ENCODE peak calls at places on chromosome 14, in five cellular contexts. C is GM12892, O is K562, Q is HepG2, H is H1. E is an unnamed sample.

GRCh38 chr14:99342906-99343305 is 70.9 kb upstream of the BCL11B start:
- DNase-seq in C (no peak), O (no peak), Q (no peak), H (no peak), E (no peak)

GRCh38 chr14:24013654-24014514 is 25.2 kb downstream of the DHRS4L2 start:
- DNase-seq in C (no peak), O (peak), Q (peak), H (no peak), E (peak)

GRCh38 chr14:77561881-77562280 is 54.6 kb downstream of the SPTLC2 start:
- DNase-seq in C (no peak), O (no peak), Q (no peak), H (no peak), E (no peak)

GRCh38 chr14:25003537-25003936 is 46.4 kb downstream of the STXBP6 start:
- DNase-seq in C (no peak), O (no peak), Q (no peak), H (no peak), E (no peak)

GRCh38 chr14:79992799-79993198 is 218.5 kb downstream of the DIO2 start:
- DNase-seq in C (no peak), O (no peak), Q (no peak), H (no peak), E (no peak)

GRCh38 chr14:93295541-93296220 is 37.2 kb downstream of the BTBD7 start:
- DNase-seq in C (no peak), O (no peak), Q (no peak), H (no peak), E (no peak)

GRCh38 chr14:106185837-106186233 is 659.5 kb downstream of the TMEM121 start:
- DNase-seq in C (no peak), O (no peak), Q (no peak), H (no peak), E (no peak)

GRCh38 chr14:89965839-89966238 is 10.1 kb downstream of the TDP1 start:
- DNase-seq in C (no peak), O (no peak), Q (no peak), H (no peak), E (no peak)

GRCh38 chr14:72270341-72270740 is 338.1 kb downstream of the RGS6 start:
- DNase-seq in C (no peak), O (no peak), Q (no peak), H (no peak), E (no peak)

GRCh38 chr14:97221572-97221971 is 424.4 kb downstream of the VRK1 start:
- DNase-seq in C (no peak), O (no peak), Q (no peak), H (no peak), E (no peak)

GRCh38 chr14:75323571-75323970 is 44.9 kb downstream of the FOS start:
- DNase-seq in C (no peak), O (no peak), Q (no peak), H (no peak), E (no peak)

GRCh38 chr14:75318353-75318752 is 39.7 kb downstream of the FOS start:
- DNase-seq in C (no peak), O (no peak), Q (no peak), H (no peak), E (no peak)

GRCh38 chr14:75319021-75319420 is 40.4 kb downstream of the FOS start:
- DNase-seq in C (no peak), O (no peak), Q (no peak), H (no peak), E (no peak)

GRCh38 chr14:75317148-75317547 is 38.5 kb downstream of the FOS start:
- DNase-seq in C (no peak), O (no peak), Q (no peak), H (no peak), E (no peak)

GRCh38 chr14:75322746-75323145 is 44.1 kb downstream of the FOS start:
- DNase-seq in C (no peak), O (no peak), Q (no peak), H (no peak), E (no peak)
- TF ChIP-seq POLR2A in C (no peak), O (no peak), Q (no peak), H (no peak), E (no peak)

GRCh38 chr14:104262515-104263514 is 124.4 kb downstream of the KIF26A start:
- DNase-seq in C (no peak), O (no peak), Q (no peak), H (no peak), E (no peak)

GRCh38 chr14:104263671-104264358 is 125.4 kb downstream of the KIF26A start:
- DNase-seq in C (no peak), O (no peak), Q (no peak), H (no peak), E (no peak)

GRCh38 chr14:104266643-104267575 is 128.5 kb downstream of the KIF26A start:
- DNase-seq in C (no peak), O (no peak), Q (no peak), H (no peak), E (no peak)

GRCh38 chr14:104265918-104266642 is 127.7 kb downstream of the KIF26A start:
- DNase-seq in C (no peak), O (no peak), Q (no peak), H (no peak), E (no peak)

GRCh38 chr14:104264495-104265265 is 126.3 kb downstream of the KIF26A start:
- DNase-seq in C (no peak), O (no peak), Q (no peak), H (no peak), E (no peak)
- TF ChIP-seq TAF1 in C (no peak), O (no peak), Q (no peak), H (no peak), E (no peak)

GRCh38 chr14:50559990-50560928 is at the start of gene ATL1:
- DNase-seq in C (peak), O (peak), Q (no peak), H (peak), E (peak)
- TF ChIP-seq POLR2A in C (no peak), O (no peak), Q (no peak), H (no peak), E (no peak)

GRCh38 chr14:70858641-70859040 is 48.6 kb upstream of the PCNX1 start:
- DNase-seq in C (no peak), O (no peak), Q (peak), H (no peak), E (no peak)

GRCh38 chr14:70857499-70857895 is 48.2 kb upstream of the MAP3K9 start:
- DNase-seq in C (no peak), O (no peak), Q (no peak), H (no peak), E (no peak)

GRCh38 chr14:70855486-70855885 is 46.2 kb upstream of the MAP3K9 start:
- DNase-seq in C (no peak), O (no peak), Q (no peak), H (no peak), E (no peak)

DNA sequence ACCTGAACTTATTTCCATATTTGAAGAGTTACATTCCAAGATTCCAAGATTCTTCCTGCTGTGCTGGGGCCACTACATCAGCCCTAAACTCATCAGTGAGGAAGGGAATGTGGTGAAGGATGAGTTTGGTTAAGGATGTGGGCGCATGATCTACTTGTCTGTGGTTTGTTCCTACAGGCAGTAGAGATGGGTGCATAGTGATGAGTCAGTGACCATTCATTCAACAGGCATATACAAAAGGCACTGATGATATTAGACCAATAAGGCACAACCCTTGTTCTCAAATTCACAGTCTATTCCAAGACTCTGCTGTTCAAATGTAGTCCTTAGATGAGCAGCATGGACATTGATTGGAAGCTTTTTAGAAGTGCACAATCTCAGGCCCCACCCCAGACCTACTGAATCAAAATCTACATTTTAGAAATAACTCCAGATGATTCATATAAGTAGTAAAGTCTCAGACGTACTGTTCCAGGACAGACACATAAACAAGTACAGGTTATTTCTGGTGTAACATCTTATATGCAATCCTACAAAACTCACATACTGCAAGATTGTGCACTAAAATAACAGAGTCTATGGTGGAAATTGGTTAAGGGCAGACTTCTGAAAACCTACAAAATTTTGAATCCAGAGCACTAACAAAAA is 47.7 kb upstream of the MAP3K9 start:
- DNase-seq in C (no peak), O (no peak), Q (no peak), H (no peak), E (no peak)
- TF ChIP-seq TAF1 in C (no peak), O (no peak), Q (no peak), H (no peak), E (no peak)

GRCh38 chr14:68970736-68971135 is 8.4 kb downstream of the ACTN1 start:
- DNase-seq in C (no peak), O (no peak), Q (no peak), H (no peak), E (no peak)
- TF ChIP-seq POLR2A in C (no peak), O (no peak), Q (no peak), H (no peak), E (no peak)

GRCh38 chr14:37848985-37849605 is 253.7 kb downstream of the TTC6 start:
- DNase-seq in C (no peak), O (no peak), Q (peak), H (no peak), E (no peak)
- TF ChIP-seq TAF1 in C (no peak), O (no peak), Q (no peak), H (no peak), E (no peak)